ENCODE peak calls at places on chromosomes 1 and 21, in eight cellular contexts. G is amygdala; M is mesothelial cell of epicardium; B is NAMALWA; D is CD4-positive, alpha-beta T cell; R is Calu3; Q is AG04449; L is kidney epithelial cell. U is an unnamed sample.

GRCh38 chr1:13808729-13809131 is 108.7 kb downstream of the PRDM2 start:
- DNase-seq in R (no peak), D (no peak), L (no peak), G (no peak), B (peak; percentile 47), Q (no peak), M (no peak), U (no peak)

GRCh38 chr1:228646717-228647522 is 88.4 kb upstream of the RHOU start:
- DNase-seq in Q (no peak), B (peak; percentile 66), R (no peak), D (no peak), M (no peak), G (no peak), L (no peak), U (no peak)

GRCh38 chr1:210786546-210786945 is 347.4 kb downstream of the KCNH1 start:
- DNase-seq in D (no peak), L (no peak), R (no peak), Q (no peak), M (no peak), B (no peak), G (no peak), U (no peak)

GRCh38 chr1:230326971-230327891 is 98.9 kb downstream of the PGBD5 start:
- DNase-seq in B (no peak), L (no peak), Q (no peak), M (no peak), R (no peak), G (no peak), D (no peak), U (no peak)

GRCh38 chr1:244106837-244107491 is 55.9 kb downstream of the ZBTB18 start:
- DNase-seq in G (no peak), M (no peak), B (no peak), R (no peak), D (no peak), Q (no peak), L (no peak), U (no peak)

GRCh38 chr1:153271711-153272110 is 12.2 kb downstream of the LORICRIN start:
- DNase-seq in L (no peak), Q (no peak), G (no peak), B (no peak), M (no peak), R (no peak), D (no peak), U (no peak)

GRCh38 chr1:16048573-16049189 is 5.1 kb downstream of the CLCNKB start:
- DNase-seq in L (no peak), G (no peak), R (peak; percentile 44), Q (no peak), M (peak; percentile 64), B (peak; percentile 83), D (peak; percentile 11), U (peak; percentile 44)

GRCh38 chr1:36008546-36009197 is 75.2 kb upstream of the TEKT2 start:
- DNase-seq in B (no peak), M (no peak), L (peak; percentile 58), R (peak; percentile 46), D (no peak), Q (no peak), G (no peak), U (no peak)

GRCh38 chr1:12433323-12434053 is 184.5 kb downstream of the DHRS3 start:
- DNase-seq in B (no peak), G (no peak), Q (no peak), R (peak; percentile 65), L (no peak), M (peak; percentile 40), D (no peak), U (no peak)

GRCh38 chr1:20530901-20531300 is 21.5 kb upstream of the FAM43B start:
- DNase-seq in L (no peak), G (no peak), M (no peak), Q (no peak), B (no peak), R (no peak), D (no peak), U (no peak)

GRCh38 chr21:35529141-35529863 is 480.2 kb upstream of the RUNX1 start:
- DNase-seq in L (no peak), M (no peak), G (no peak), D (peak; percentile 9), Q (peak; percentile 38), R (no peak), B (peak; percentile 26), U (no peak)

GRCh38 chr1:41325801-41326200 is 35.4 kb upstream of the FOXO6 start:
- DNase-seq in G (no peak), D (no peak), L (no peak), Q (no peak), M (no peak), R (no peak), B (no peak), U (no peak)